ENCODE peak calls at places on chromosomes 5 and 9, in ten cellular contexts. I is OCI-LY7, Y is pancreas, H is cardiac muscle cell, B is left lung, C is heart left ventricle, X is IMR-90, G is A549, L is GM12878, J is neural progenitor cell. U is an unnamed sample.

GRCh38 chr5:172113036-172113435 is 75.0 kb downstream of the STK10 start:
- DNase-seq in I (peak), Y (no peak), H (no peak), B (no peak), C (no peak), X (no peak), G (no peak), L (peak), J (no peak), U (no peak)

GRCh38 chr5:96857454-96857853 is 18.8 kb upstream of the ERAP2 start:
- DNase-seq in I (no peak), Y (no peak), H (no peak), B (no peak), C (no peak), X (no peak), G (no peak), L (no peak), J (no peak), U (no peak)

GRCh38 chr5:107557051-107557658 is 113.6 kb downstream of the EFNA5 start:
- DNase-seq in I (no peak), Y (no peak), H (no peak), B (peak), C (peak), X (no peak), G (peak), L (no peak), J (no peak), U (no peak)

GRCh38 chr9:27142299-27142930 is 33.4 kb downstream of the TEK start:
- DNase-seq in I (no peak), Y (no peak), H (no peak), B (no peak), C (no peak), X (no peak), G (no peak), L (no peak), J (no peak), U (no peak)

GRCh38 chr5:66015296-66015960 is 89.1 kb downstream of the ERBIN start:
- DNase-seq in I (no peak), Y (no peak), H (peak), B (no peak), C (no peak), X (peak), G (no peak), L (no peak), J (no peak), U (no peak)

GRCh38 chr9:127004946-127005769 is 90.6 kb downstream of the RALGPS1 start:
- DNase-seq in I (no peak), Y (no peak), H (peak), B (no peak), C (no peak), X (peak), G (no peak), L (peak), J (no peak), U (no peak)

GRCh38 chr5:132013711-132014110 is 2.3 kb upstream of the ACSL6 start:
- DNase-seq in I (no peak), Y (peak), H (no peak), B (no peak), C (peak), X (no peak), G (no peak), L (no peak), J (no peak), U (peak)

GRCh38 chr5:11902304-11902703 is 1.9 kb downstream of the CTNND2 start:
- DNase-seq in I (no peak), Y (peak), H (no peak), B (no peak), C (no peak), X (no peak), G (no peak), L (no peak), J (peak), U (no peak)

GRCh38 chr9:123287639-123288038 is 19.3 kb upstream of the STRBP start:
- DNase-seq in I (no peak), Y (no peak), H (no peak), B (no peak), C (no peak), X (no peak), G (no peak), L (no peak), J (no peak), U (no peak)

GRCh38 chr5:176134529-176135223 is 103.5 kb upstream of the SIMC1 start:
- DNase-seq in I (no peak), Y (no peak), H (no peak), B (no peak), C (no peak), X (no peak), G (no peak), L (no peak), J (no peak), U (peak)

GRCh38 chr5:119427052-119427451 is 25.2 kb upstream of the HSD17B4 start:
- DNase-seq in I (no peak), Y (no peak), H (no peak), B (no peak), C (no peak), X (no peak), G (no peak), L (no peak), J (no peak), U (no peak)

GRCh38 chr9:117644607-117645244 is 59.5 kb upstream of the TLR4 start:
- DNase-seq in I (peak), Y (peak), H (peak), B (peak), C (peak), X (peak), G (peak), L (peak), J (peak), U (no peak)

GRCh38 chr5:139698461-139699146 is 50.5 kb downstream of the CXXC5 start:
- DNase-seq in I (peak), Y (peak), H (peak), B (peak), C (peak), X (peak), G (no peak), L (no peak), J (peak), U (peak)

GRCh38 chr9:73548201-73548600 is 396.5 kb downstream of the ANXA1 start:
- DNase-seq in I (no peak), Y (no peak), H (no peak), B (no peak), C (no peak), X (no peak), G (no peak), L (no peak), J (peak), U (no peak)

GRCh38 chr5:13640270-13640669 is 304.2 kb downstream of the DNAH5 start:
- DNase-seq in I (no peak), Y (no peak), H (no peak), B (no peak), C (no peak), X (no peak), G (peak), L (no peak), J (no peak), U (no peak)

GRCh38 chr5:93545872-93546271 is 35.1 kb downstream of the NR2F1-AS1 start:
- DNase-seq in I (no peak), Y (no peak), H (no peak), B (no peak), C (no peak), X (no peak), G (no peak), L (no peak), J (no peak), U (no peak)

GRCh38 chr5:6766558-6767191 is 53.4 kb downstream of the TENT4A start:
- DNase-seq in I (no peak), Y (peak), H (peak), B (peak), C (peak), X (peak), G (peak), L (no peak), J (no peak), U (peak)

GRCh38 chr5:113693621-113694130 is 180.2 kb downstream of the YTHDC2 start:
- DNase-seq in I (no peak), Y (no peak), H (peak), B (no peak), C (no peak), X (no peak), G (no peak), L (no peak), J (peak), U (no peak)

GRCh38 chr9:16627967-16628366 is 242.5 kb downstream of the BNC2 start:
- DNase-seq in I (no peak), Y (no peak), H (peak), B (no peak), C (peak), X (peak), G (no peak), L (no peak), J (no peak), U (no peak)

GRCh38 chr5:93058309-93058708 is 522.7 kb downstream of the NR2F1-AS1 start:
- DNase-seq in I (no peak), Y (no peak), H (peak), B (no peak), C (no peak), X (peak), G (no peak), L (no peak), J (no peak), U (no peak)

GRCh38 chr5:136004436-136004835 is 24.4 kb upstream of the TGFBI start:
- DNase-seq in I (no peak), Y (no peak), H (no peak), B (no peak), C (no peak), X (peak), G (no peak), L (no peak), J (no peak), U (no peak)

GRCh38 chr5:129135633-129136032 is 41.1 kb downstream of the ISOC1 start:
- DNase-seq in I (peak), Y (no peak), H (peak), B (no peak), C (no peak), X (no peak), G (peak), L (no peak), J (peak), U (no peak)

GRCh38 chr5:151896041-151896691 is 28.5 kb downstream of the GLRA1 start:
- DNase-seq in I (no peak), Y (no peak), H (peak), B (no peak), C (no peak), X (peak), G (peak), L (no peak), J (no peak), U (no peak)

GRCh38 chr9:91720313-91720712 is 229.7 kb downstream of the ROR2 start:
- DNase-seq in I (no peak), Y (no peak), H (no peak), B (no peak), C (no peak), X (peak), G (no peak), L (no peak), J (no peak), U (no peak)

GRCh38 chr5:132134384-132134783 is 60.8 kb downstream of the CSF2 start:
- DNase-seq in I (no peak), Y (no peak), H (peak), B (no peak), C (no peak), X (peak), G (peak), L (no peak), J (no peak), U (no peak)

GRCh38 chr5:141605523-141606277 is 13.1 kb downstream of the DIAPH1 start:
- DNase-seq in I (peak), Y (peak), H (peak), B (no peak), C (peak), X (no peak), G (no peak), L (peak), J (no peak), U (no peak)

GRCh38 chr9:113537227-113537810 is 73.8 kb downstream of the RGS3 start:
- DNase-seq in I (no peak), Y (no peak), H (no peak), B (peak), C (no peak), X (no peak), G (no peak), L (no peak), J (no peak), U (peak)

GRCh38 chr9:1253098-1253979 is 203.2 kb downstream of the DMRT2 start:
- DNase-seq in I (no peak), Y (no peak), H (peak), B (no peak), C (no peak), X (no peak), G (no peak), L (no peak), J (no peak), U (no peak)

GRCh38 chr9:69325409-69326212 is 596 bp downstream of the ENTREP1 start:
- DNase-seq in I (no peak), Y (peak), H (no peak), B (peak), C (peak), X (no peak), G (no peak), L (no peak), J (peak), U (no peak)

GRCh38 chr5:57258943-57259342 is 85.1 kb downstream of the GPBP1 start:
- DNase-seq in I (no peak), Y (no peak), H (no peak), B (no peak), C (no peak), X (no peak), G (no peak), L (no peak), J (no peak), U (no peak)

GRCh38 chr5:143889986-143890385 is 78.0 kb downstream of the HMHB1 start:
- DNase-seq in I (no peak), Y (no peak), H (peak), B (no peak), C (no peak), X (peak), G (no peak), L (no peak), J (no peak), U (no peak)

GRCh38 chr9:131291795-131292315 is 2.3 kb downstream of the PLPP7 start:
- DNase-seq in I (no peak), Y (no peak), H (no peak), B (no peak), C (no peak), X (no peak), G (no peak), L (no peak), J (no peak), U (no peak)

GRCh38 chr9:136352682-136353081 is 10.9 kb downstream of the DNLZ start:
- DNase-seq in I (no peak), Y (no peak), H (no peak), B (no peak), C (peak), X (no peak), G (no peak), L (no peak), J (no peak), U (no peak)

GRCh38 chr5:136308396-136308795 is 56.9 kb downstream of the TRPC7 start:
- DNase-seq in I (no peak), Y (no peak), H (peak), B (no peak), C (no peak), X (no peak), G (peak), L (no peak), J (peak), U (no peak)

GRCh38 chr5:30401479-30402058 is 791.9 kb upstream of the CDH6 start:
- DNase-seq in I (peak), Y (peak), H (peak), B (no peak), C (no peak), X (peak), G (peak), L (no peak), J (peak), U (no peak)

DNA sequence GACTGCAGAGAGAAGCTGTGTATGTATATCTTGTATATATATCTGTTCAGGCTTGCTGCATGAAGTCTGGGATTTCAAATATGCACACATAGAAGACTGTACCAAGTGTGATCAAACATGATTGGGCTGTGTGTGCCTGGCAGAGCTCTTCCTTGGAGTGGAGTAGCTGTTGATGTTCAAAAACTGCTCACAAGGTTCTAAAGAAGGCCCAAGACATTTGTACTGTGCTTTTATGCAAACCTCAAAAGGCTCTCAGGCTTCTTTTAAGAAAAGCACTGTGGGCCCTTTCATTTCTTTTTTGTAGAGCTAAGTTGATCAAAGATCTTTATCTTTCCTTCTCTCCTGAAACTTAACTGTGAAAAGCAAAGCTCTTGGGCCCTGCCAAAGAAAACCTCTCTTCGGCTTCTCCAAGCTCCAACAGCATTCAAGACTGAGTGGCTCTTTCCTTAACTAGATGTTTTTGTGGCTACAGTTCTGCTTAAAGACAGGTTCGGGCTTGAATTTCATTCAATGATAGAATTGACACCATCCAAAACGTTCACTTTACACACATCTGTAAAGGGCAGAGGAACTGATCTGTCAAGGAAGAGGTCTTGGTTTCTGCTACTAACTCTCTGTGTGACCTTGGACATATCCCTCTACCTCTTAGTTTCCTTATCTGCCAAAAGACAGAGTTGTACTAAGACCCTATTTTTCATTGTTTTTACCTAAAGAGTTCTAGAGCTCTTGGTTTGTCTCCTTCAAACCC is 105.8 kb upstream of the IL6ST start:
- DNase-seq in I (no peak), Y (no peak), H (no peak), B (no peak), C (no peak), X (no peak), G (no peak), L (no peak), J (no peak), U (no peak)
- TF ChIP-seq CTCF in I (no peak), Y (no peak), H (no peak), B (no peak), C (no peak), X (no peak), G (no peak), L (no peak), J (no peak), U (no peak)

DNA sequence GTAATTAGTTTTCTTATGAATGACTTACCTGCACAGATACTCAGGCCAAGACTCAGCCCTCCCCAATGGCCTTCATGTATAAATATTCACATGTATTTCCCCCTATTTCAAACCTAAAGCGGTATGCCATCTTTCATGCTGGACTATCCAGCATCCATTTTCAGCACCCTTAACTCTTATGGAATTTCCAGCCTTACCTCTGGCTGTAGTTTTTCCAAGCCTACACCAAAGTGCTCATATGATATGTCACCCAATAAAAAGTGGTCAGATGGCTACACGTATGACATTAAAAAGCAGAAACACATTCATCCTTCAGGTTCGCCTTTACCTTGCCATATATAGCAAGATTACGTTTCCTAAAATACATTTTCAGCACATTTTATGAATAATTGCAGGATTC is 205.5 kb downstream of the MEF2C start:
- DNase-seq in I (no peak), Y (no peak), H (no peak), B (no peak), C (no peak), X (no peak), G (no peak), L (no peak), J (no peak), U (no peak)
- H3K4me3 ChIP-seq in I (peak), Y (no peak), H (no peak), B (no peak), C (no peak), X (no peak), G (no peak), L (no peak), J (no peak), U (peak)

GRCh38 chr5:39355324-39355723 is 9.0 kb downstream of the C9 start:
- DNase-seq in I (no peak), Y (no peak), H (no peak), B (no peak), C (no peak), X (no peak), G (peak), L (no peak), J (no peak), U (no peak)

GRCh38 chr5:39352170-39352569 is 12.1 kb downstream of the C9 start:
- DNase-seq in I (no peak), Y (no peak), H (no peak), B (no peak), C (no peak), X (no peak), G (no peak), L (no peak), J (no peak), U (no peak)

GRCh38 chr5:39353714-39354399 is 10.4 kb downstream of the C9 start:
- DNase-seq in I (no peak), Y (no peak), H (no peak), B (no peak), C (no peak), X (no peak), G (no peak), L (no peak), J (no peak), U (no peak)

GRCh38 chr5:39356263-39356662 is 8.0 kb downstream of the C9 start:
- DNase-seq in I (no peak), Y (no peak), H (no peak), B (no peak), C (no peak), X (no peak), G (no peak), L (no peak), J (no peak), U (no peak)

DNA sequence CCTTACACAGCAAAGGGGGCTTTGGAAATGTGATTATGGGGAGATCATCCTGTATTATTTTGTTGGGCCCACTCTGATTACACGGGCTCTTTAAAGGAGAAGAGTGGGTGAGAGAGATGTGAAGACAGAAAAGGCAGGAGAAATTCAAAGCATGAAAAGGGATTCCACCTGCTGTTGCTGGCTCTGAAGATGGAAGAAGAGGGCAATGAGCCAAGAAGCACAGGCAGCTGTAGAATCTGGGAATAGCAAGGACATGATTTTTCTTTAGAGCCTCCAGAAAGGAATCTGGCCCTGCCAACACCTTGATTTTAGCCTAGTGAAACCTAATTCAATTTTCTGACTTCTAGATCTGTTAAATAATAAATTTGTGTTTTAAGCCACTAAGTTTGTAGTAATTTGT is 11.4 kb downstream of the C9 start:
- DNase-seq in I (no peak), Y (no peak), H (no peak), B (no peak), C (no peak), X (no peak), G (no peak), L (no peak), J (no peak), U (no peak)
- H3K27ac ChIP-seq in I (no peak), Y (no peak), H (no peak), B (no peak), C (no peak), X (no peak), G (no peak), L (no peak), J (no peak), U (no peak)

DNA sequence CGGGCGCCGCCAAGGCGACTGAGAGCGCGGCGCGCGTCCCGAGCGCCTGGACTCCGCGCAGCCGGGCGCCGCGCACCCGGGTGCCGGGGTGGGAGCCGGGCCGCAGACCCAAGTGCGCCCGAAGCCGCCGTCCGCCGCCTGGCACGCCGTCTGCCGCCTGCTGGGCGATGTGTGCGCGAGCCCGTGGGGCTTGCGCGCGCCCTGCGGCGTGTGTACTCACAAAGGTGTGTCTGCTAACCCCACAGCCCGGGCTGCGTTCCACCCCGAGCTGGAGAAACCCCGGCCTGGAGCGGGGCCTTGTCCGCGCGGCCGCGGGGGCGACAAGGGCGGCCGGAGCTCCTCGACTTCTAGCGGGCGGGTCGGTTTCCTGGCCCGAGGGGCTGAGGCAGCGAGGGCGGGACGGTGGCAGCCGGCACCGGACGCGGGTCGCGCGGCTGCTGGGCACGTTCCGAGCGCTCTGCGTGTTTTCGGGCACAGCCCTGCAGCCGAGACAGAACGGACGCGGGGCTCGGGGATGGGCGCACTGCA is 1.1 kb upstream of the ZSWIM6 start:
- DNase-seq in I (peak), Y (peak), H (peak), B (peak), C (peak), X (peak), G (peak), L (no peak), J (peak), U (peak)
- TF ChIP-seq CTCF in I (no peak), Y (peak), H (peak), B (peak), C (peak), X (peak), G (peak), L (no peak), J (peak), U (no peak)